ENCODE peak calls at places on chromosomes 16 and 17, in four cellular contexts. One of them, this sample, is unnamed.

GRCh38 chr16:30907064-30907463 is 10.7 kb downstream of the CTF1 start:
- DNase-seq in K562: no peak
- DNase-seq in SK-N-SH: no peak
- DNase-seq in HepG2: no peak
- DNase-seq in this sample: no peak

GRCh38 chr17:44417553-44417952 is 28.1 kb upstream of the ITGA2B start:
- DNase-seq in K562: no peak
- DNase-seq in SK-N-SH: no peak
- DNase-seq in HepG2: peak; percentile 20
- DNase-seq in this sample: peak; percentile 51

GRCh38 chr17:79006001-79006400 is 3.6 kb downstream of the CANT1 start:
- DNase-seq in K562: no peak
- DNase-seq in SK-N-SH: no peak
- DNase-seq in HepG2: no peak
- DNase-seq in this sample: no peak

GRCh38 chr17:65727832-65728231 is 166.4 kb upstream of the AXIN2 start:
- DNase-seq in K562: no peak
- DNase-seq in SK-N-SH: no peak
- DNase-seq in HepG2: no peak
- DNase-seq in this sample: no peak

GRCh38 chr17:75242461-75243042 is 18.9 kb downstream of the GGA3 start:
- DNase-seq in K562: no peak
- DNase-seq in SK-N-SH: no peak
- DNase-seq in HepG2: no peak
- DNase-seq in this sample: no peak

GRCh38 chr17:2563061-2563460 is 30.4 kb upstream of the PAFAH1B1 start:
- DNase-seq in K562: no peak
- DNase-seq in SK-N-SH: no peak
- DNase-seq in HepG2: no peak
- DNase-seq in this sample: no peak

GRCh38 chr17:27155866-27156265 is 138.0 kb upstream of the WSB1 start:
- DNase-seq in K562: peak; percentile 4
- DNase-seq in SK-N-SH: no peak
- DNase-seq in HepG2: no peak
- DNase-seq in this sample: no peak

GRCh38 chr17:1627987-1628855 is at the start of gene SLC43A2:
- DNase-seq in K562: peak; percentile 91
- DNase-seq in SK-N-SH: peak; percentile 97
- DNase-seq in HepG2: peak; percentile 58
- DNase-seq in this sample: no peak

GRCh38 chr17:2797226-2797625 is 988 bp downstream of the RAP1GAP2 start:
- DNase-seq in K562: no peak
- DNase-seq in SK-N-SH: peak; percentile 47
- DNase-seq in HepG2: no peak
- DNase-seq in this sample: no peak

GRCh38 chr17:51056813-51057510 is 63.7 kb downstream of the SPAG9 start:
- DNase-seq in K562: peak; percentile 24
- DNase-seq in SK-N-SH: peak; percentile 49
- DNase-seq in HepG2: peak; percentile 68
- DNase-seq in this sample: no peak

DNA sequence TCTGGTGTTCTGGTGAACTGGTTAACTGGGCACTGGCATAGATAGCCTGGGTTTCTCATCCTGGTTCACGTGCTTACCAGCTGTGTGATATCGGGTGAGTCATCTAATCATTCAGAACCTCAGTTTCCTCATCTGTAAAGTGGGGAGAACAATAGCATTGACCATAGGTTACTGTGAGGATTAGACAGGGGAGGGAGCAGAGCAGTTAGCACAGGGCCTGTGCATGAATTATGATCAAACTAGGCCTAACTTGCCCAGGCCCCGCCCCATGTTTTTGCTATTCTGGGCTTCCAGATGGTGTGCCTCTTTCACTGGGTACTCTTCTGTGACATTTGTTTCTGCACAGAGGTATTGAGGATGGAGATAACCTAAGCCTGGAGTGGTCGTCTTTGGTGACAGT is 4.6 kb upstream of the KLHL36 start:
- DNase-seq in K562: no peak
- DNase-seq in SK-N-SH: no peak
- DNase-seq in HepG2: no peak
- DNase-seq in this sample: no peak
- TF ChIP-seq NFIC in K562: no peak
- TF ChIP-seq NFIC in SK-N-SH: no peak
- TF ChIP-seq NFIC in HepG2: no peak
- TF ChIP-seq NFIC in this sample: no peak

GRCh38 chr17:31798205-31798724 is 60.8 kb downstream of the COPRS start:
- DNase-seq in K562: no peak
- DNase-seq in SK-N-SH: no peak
- DNase-seq in HepG2: peak; percentile 77
- DNase-seq in this sample: no peak

GRCh38 chr17:31802502-31802901 is 56.5 kb downstream of the COPRS start:
- DNase-seq in K562: peak; percentile 68
- DNase-seq in SK-N-SH: no peak
- DNase-seq in HepG2: no peak
- DNase-seq in this sample: no peak

GRCh38 chr17:31807846-31808245 is 51.2 kb downstream of the COPRS start:
- DNase-seq in K562: no peak
- DNase-seq in SK-N-SH: no peak
- DNase-seq in HepG2: no peak
- DNase-seq in this sample: no peak

GRCh38 chr17:31808521-31808920 is 50.5 kb downstream of the COPRS start:
- DNase-seq in K562: no peak
- DNase-seq in SK-N-SH: no peak
- DNase-seq in HepG2: no peak
- DNase-seq in this sample: no peak

GRCh38 chr17:31803494-31804213 is 55.4 kb downstream of the COPRS start:
- DNase-seq in K562: no peak
- DNase-seq in SK-N-SH: no peak
- DNase-seq in HepG2: peak; percentile 98
- DNase-seq in this sample: no peak
- TF ChIP-seq NFIC in K562: no peak
- TF ChIP-seq NFIC in SK-N-SH: no peak
- TF ChIP-seq NFIC in HepG2: peak; percentile 86
- TF ChIP-seq NFIC in this sample: no peak

GRCh38 chr17:36752096-36752888 is 150.9 kb downstream of the MRM1 start:
- DNase-seq in K562: no peak
- DNase-seq in SK-N-SH: no peak
- DNase-seq in HepG2: no peak
- DNase-seq in this sample: no peak

GRCh38 chr17:36756695-36757094 is 155.3 kb downstream of the MRM1 start:
- DNase-seq in K562: no peak
- DNase-seq in SK-N-SH: no peak
- DNase-seq in HepG2: no peak
- DNase-seq in this sample: no peak

GRCh38 chr17:36760425-36760824 is 159.0 kb downstream of the MRM1 start:
- DNase-seq in K562: no peak
- DNase-seq in SK-N-SH: no peak
- DNase-seq in HepG2: no peak
- DNase-seq in this sample: no peak

GRCh38 chr17:36750316-36750885 is 149.0 kb downstream of the MRM1 start:
- DNase-seq in K562: no peak
- DNase-seq in SK-N-SH: no peak
- DNase-seq in HepG2: no peak
- DNase-seq in this sample: no peak

DNA sequence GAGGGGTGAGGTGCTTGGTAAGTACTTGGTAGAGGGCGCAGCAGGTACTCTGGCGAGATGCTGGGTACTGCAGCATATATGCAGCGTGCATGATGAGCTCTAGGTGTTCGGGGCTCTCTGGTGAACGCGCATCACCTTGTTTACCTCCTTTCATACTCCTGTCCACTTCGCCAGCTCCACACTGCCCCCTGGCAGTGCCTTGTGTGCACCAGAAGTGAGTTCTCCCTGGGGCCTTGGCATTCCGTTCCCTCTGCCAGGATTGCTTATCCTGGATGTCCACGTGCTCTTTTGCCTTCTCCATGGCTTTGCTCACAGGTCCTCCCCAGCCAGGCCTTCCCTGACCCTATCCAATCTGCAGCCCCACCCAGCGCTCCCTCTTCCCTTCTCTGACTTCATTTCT is 154.2 kb downstream of the MRM1 start:
- DNase-seq in K562: peak; percentile 60
- DNase-seq in SK-N-SH: peak; percentile 68
- DNase-seq in HepG2: peak; percentile 20
- DNase-seq in this sample: no peak
- TF ChIP-seq NFIC in K562: no peak
- TF ChIP-seq NFIC in SK-N-SH: no peak
- TF ChIP-seq NFIC in HepG2: no peak
- TF ChIP-seq NFIC in this sample: no peak

GRCh38 chr16:74557275-74557674 is 49.6 kb downstream of the GLG1 start:
- DNase-seq in K562: no peak
- DNase-seq in SK-N-SH: no peak
- DNase-seq in HepG2: no peak
- DNase-seq in this sample: no peak
- TF ChIP-seq NFIC in K562: no peak
- TF ChIP-seq NFIC in SK-N-SH: no peak
- TF ChIP-seq NFIC in HepG2: no peak
- TF ChIP-seq NFIC in this sample: no peak

GRCh38 chr16:11151156-11151904 is 104.7 kb downstream of the SOCS1 start:
- DNase-seq in K562: no peak
- DNase-seq in SK-N-SH: peak; percentile 64
- DNase-seq in HepG2: no peak
- DNase-seq in this sample: no peak
- TF ChIP-seq NFIC in K562: peak; percentile 62
- TF ChIP-seq NFIC in SK-N-SH: no peak
- TF ChIP-seq NFIC in HepG2: no peak
- TF ChIP-seq NFIC in this sample: no peak

GRCh38 chr17:4744999-4745969 is 5.6 kb upstream of the CXCL16 start:
- DNase-seq in K562: peak; percentile 43
- DNase-seq in SK-N-SH: peak; percentile 61
- DNase-seq in HepG2: no peak
- DNase-seq in this sample: no peak
- TF ChIP-seq NFIC in K562: no peak
- TF ChIP-seq NFIC in SK-N-SH: no peak
- TF ChIP-seq NFIC in HepG2: no peak
- TF ChIP-seq NFIC in this sample: no peak

GRCh38 chr16:84224554-84224953 is 15.3 kb downstream of the KCNG4 start:
- DNase-seq in K562: no peak
- DNase-seq in SK-N-SH: no peak
- DNase-seq in HepG2: no peak
- DNase-seq in this sample: no peak

GRCh38 chr16:84227548-84227947 is 12.3 kb downstream of the KCNG4 start:
- DNase-seq in K562: no peak
- DNase-seq in SK-N-SH: no peak
- DNase-seq in HepG2: no peak
- DNase-seq in this sample: no peak

GRCh38 chr16:84225571-84225970 is 14.2 kb downstream of the KCNG4 start:
- DNase-seq in K562: no peak
- DNase-seq in SK-N-SH: no peak
- DNase-seq in HepG2: no peak
- DNase-seq in this sample: no peak

GRCh38 chr16:84225126-84225525 is 14.7 kb downstream of the KCNG4 start:
- DNase-seq in K562: no peak
- DNase-seq in SK-N-SH: no peak
- DNase-seq in HepG2: no peak
- DNase-seq in this sample: no peak

DNA sequence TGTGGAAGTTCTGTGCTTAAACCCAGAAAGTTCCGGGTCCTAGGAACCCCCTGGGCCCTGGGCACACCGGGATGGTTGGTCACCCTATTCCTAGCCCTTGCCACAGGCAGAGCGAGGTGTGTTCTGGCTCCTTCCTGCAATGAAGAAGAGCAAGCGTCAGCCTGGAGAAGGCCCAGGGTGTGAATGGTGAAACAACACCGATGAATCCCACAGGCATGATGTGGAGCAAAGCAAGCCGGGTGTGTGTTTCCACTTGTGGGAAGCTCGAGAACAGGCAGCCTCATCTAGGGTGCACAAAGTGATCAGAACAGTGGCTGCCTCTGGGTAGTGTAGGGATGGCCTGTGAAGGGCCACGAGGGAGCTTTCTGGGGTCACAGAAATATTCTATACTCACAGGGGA is 13.8 kb downstream of the KCNG4 start:
- DNase-seq in K562: no peak
- DNase-seq in SK-N-SH: no peak
- DNase-seq in HepG2: no peak
- DNase-seq in this sample: no peak
- TF ChIP-seq NFIC in K562: no peak
- TF ChIP-seq NFIC in SK-N-SH: no peak
- TF ChIP-seq NFIC in HepG2: no peak
- TF ChIP-seq NFIC in this sample: no peak

GRCh38 chr17:38600906-38601305 is 4.8 kb downstream of the SRCIN1 start:
- DNase-seq in K562: peak; percentile 30
- DNase-seq in SK-N-SH: no peak
- DNase-seq in HepG2: no peak
- DNase-seq in this sample: no peak
- TF ChIP-seq NFIC in K562: peak; percentile 61
- TF ChIP-seq NFIC in SK-N-SH: no peak
- TF ChIP-seq NFIC in HepG2: no peak
- TF ChIP-seq NFIC in this sample: no peak

GRCh38 chr17:81859906-81860755 is at the start of gene P4HB:
- DNase-seq in K562: no peak
- DNase-seq in SK-N-SH: peak; percentile 100
- DNase-seq in HepG2: no peak
- DNase-seq in this sample: no peak
- TF ChIP-seq NFIC in K562: no peak
- TF ChIP-seq NFIC in SK-N-SH: no peak
- TF ChIP-seq NFIC in HepG2: no peak
- TF ChIP-seq NFIC in this sample: no peak